ENCODE peak calls at places on chromosomes 7 and 10, in eight cellular contexts. V, O, E, S, U, A, C and I are unnamed samples.

GRCh38 chr10:112963835-112964234 is 13.8 kb downstream of the TCF7L2 start:
- DNase-seq in V (no peak), O (no peak), E (no peak), S (no peak), U (no peak), A (peak), C (no peak), I (peak)

GRCh38 chr10:68871105-68871711 is 29.9 kb upstream of the DDX50 start:
- DNase-seq in V (no peak), O (peak), E (no peak), S (no peak), U (no peak), A (no peak), C (no peak), I (no peak)

GRCh38 chr7:116075351-116076145 is 45.0 kb upstream of the TFEC start:
- DNase-seq in V (no peak), O (no peak), E (no peak), S (no peak), U (no peak), A (no peak), C (no peak), I (no peak)

GRCh38 chr7:132160525-132161230 is 415.6 kb downstream of the PLXNA4 start:
- DNase-seq in V (no peak), O (no peak), E (no peak), S (no peak), U (no peak), A (no peak), C (no peak), I (no peak)

GRCh38 chr10:97497572-97498075 is 598 bp downstream of the MMS19 start:
- DNase-seq in V (peak), O (peak), E (peak), S (peak), U (peak), A (peak), C (peak), I (no peak)

GRCh38 chr7:38179719-38180333 is 1.8 kb downstream of the STARD3NL start:
- DNase-seq in V (no peak), O (no peak), E (no peak), S (no peak), U (no peak), A (no peak), C (no peak), I (peak)

GRCh38 chr10:81848514-81848913 is 26.5 kb upstream of the NRG3 start:
- DNase-seq in V (no peak), O (peak), E (no peak), S (no peak), U (no peak), A (no peak), C (no peak), I (no peak)

GRCh38 chr10:126439947-126440346 is 51.7 kb upstream of the ADAM12 start:
- DNase-seq in V (no peak), O (no peak), E (no peak), S (no peak), U (no peak), A (peak), C (no peak), I (no peak)

GRCh38 chr10:92957223-92958010 is 103.2 kb upstream of the CYP26C1 start:
- DNase-seq in V (no peak), O (no peak), E (no peak), S (no peak), U (no peak), A (no peak), C (no peak), I (no peak)

GRCh38 chr10:113126506-113127192 is 176.6 kb downstream of the TCF7L2 start:
- DNase-seq in V (peak), O (peak), E (peak), S (peak), U (no peak), A (peak), C (peak), I (peak)

GRCh38 chr10:130171196-130171595 is 35.0 kb downstream of the GLRX3 start:
- DNase-seq in V (no peak), O (no peak), E (no peak), S (no peak), U (no peak), A (no peak), C (no peak), I (no peak)

GRCh38 chr10:70068925-70069324 is 16.3 kb downstream of the MACROH2A2 start:
- DNase-seq in V (no peak), O (no peak), E (no peak), S (no peak), U (no peak), A (no peak), C (no peak), I (no peak)

GRCh38 chr10:83515001-83515400 is 624.3 kb upstream of the GHITM start:
- DNase-seq in V (no peak), O (no peak), E (no peak), S (no peak), U (no peak), A (no peak), C (no peak), I (no peak)

GRCh38 chr10:32207544-32207943 is 139.4 kb downstream of the EPC1 start:
- DNase-seq in V (peak), O (peak), E (peak), S (no peak), U (peak), A (peak), C (peak), I (peak)

GRCh38 chr10:86795353-86795752 is 38.9 kb downstream of the BMPR1A start:
- DNase-seq in V (no peak), O (peak), E (no peak), S (no peak), U (no peak), A (peak), C (no peak), I (no peak)

GRCh38 chr10:46220872-46221538 is 65.8 kb upstream of the ANTXRL start:
- DNase-seq in V (no peak), O (no peak), E (no peak), S (no peak), U (no peak), A (no peak), C (no peak), I (no peak)

GRCh38 chr10:132383751-132384181 is 13.2 kb upstream of the PWWP2B start:
- DNase-seq in V (no peak), O (no peak), E (no peak), S (no peak), U (no peak), A (no peak), C (no peak), I (no peak)

GRCh38 chr7:101315336-101315735 is 6.3 kb downstream of the IFT22 start:
- DNase-seq in V (peak), O (peak), E (peak), S (peak), U (peak), A (peak), C (peak), I (peak)

GRCh38 chr10:78365711-78366110 is 332.0 kb downstream of the RPS24 start:
- DNase-seq in V (no peak), O (no peak), E (no peak), S (no peak), U (no peak), A (no peak), C (no peak), I (no peak)

GRCh38 chr7:155333346-155334234 is 35.9 kb downstream of the INSIG1 start:
- DNase-seq in V (peak), O (no peak), E (no peak), S (no peak), U (no peak), A (no peak), C (no peak), I (no peak)

GRCh38 chr10:12018438-12019342 is 23.9 kb downstream of the UPF2 start:
- DNase-seq in V (no peak), O (no peak), E (no peak), S (no peak), U (no peak), A (no peak), C (no peak), I (no peak)

GRCh38 chr10:44300666-44301649 is 83.9 kb downstream of the CXCL12 start:
- DNase-seq in V (no peak), O (no peak), E (no peak), S (no peak), U (no peak), A (peak), C (no peak), I (no peak)

GRCh38 chr7:70761711-70762328 is 370.1 kb upstream of the GALNT17 start:
- DNase-seq in V (no peak), O (no peak), E (no peak), S (no peak), U (no peak), A (no peak), C (no peak), I (no peak)

GRCh38 chr10:77431209-77431611 is 206.4 kb downstream of the KCNMA1 start:
- DNase-seq in V (no peak), O (no peak), E (no peak), S (no peak), U (no peak), A (no peak), C (no peak), I (no peak)

GRCh38 chr10:23343591-23344225 is 889 bp downstream of the C10orf67 start:
- DNase-seq in V (peak), O (peak), E (peak), S (peak), U (no peak), A (peak), C (peak), I (no peak)

GRCh38 chr7:2034291-2035201 is 198.2 kb downstream of the MAD1L1 start:
- DNase-seq in V (no peak), O (no peak), E (no peak), S (no peak), U (no peak), A (no peak), C (no peak), I (no peak)

GRCh38 chr10:73386583-73386982 is 27.3 kb downstream of the ANXA7 start:
- DNase-seq in V (no peak), O (no peak), E (no peak), S (no peak), U (no peak), A (no peak), C (no peak), I (no peak)

GRCh38 chr10:43749940-43750552 is 101.4 kb upstream of the ZNF32 start:
- DNase-seq in V (no peak), O (no peak), E (no peak), S (no peak), U (no peak), A (no peak), C (no peak), I (no peak)

GRCh38 chr7:121525155-121525819 is 129.2 kb upstream of the FAM3C start:
- DNase-seq in V (no peak), O (no peak), E (no peak), S (no peak), U (no peak), A (no peak), C (no peak), I (no peak)

GRCh38 chr7:51160411-51160810 is 156.2 kb downstream of the COBL start:
- DNase-seq in V (no peak), O (no peak), E (no peak), S (no peak), U (no peak), A (no peak), C (no peak), I (no peak)

GRCh38 chr10:84375011-84375410 is 46.6 kb downstream of the CCSER2 start:
- DNase-seq in V (peak), O (peak), E (no peak), S (no peak), U (no peak), A (peak), C (peak), I (peak)

GRCh38 chr10:48476279-48476982 is 128.4 kb downstream of the ARHGAP22 start:
- DNase-seq in V (peak), O (no peak), E (no peak), S (peak), U (no peak), A (no peak), C (no peak), I (peak)

GRCh38 chr10:71244638-71245419 is 32.5 kb downstream of the UNC5B start:
- DNase-seq in V (peak), O (no peak), E (no peak), S (no peak), U (no peak), A (no peak), C (peak), I (no peak)

GRCh38 chr10:26557641-26558014 is 119.5 kb downstream of the APBB1IP start:
- DNase-seq in V (no peak), O (no peak), E (no peak), S (no peak), U (no peak), A (no peak), C (no peak), I (no peak)

GRCh38 chr7:132149801-132150310 is 426.4 kb downstream of the PLXNA4 start:
- DNase-seq in V (no peak), O (no peak), E (no peak), S (no peak), U (no peak), A (no peak), C (no peak), I (no peak)

GRCh38 chr10:107284187-107284586 is 119.7 kb upstream of the SORCS1 start:
- DNase-seq in V (no peak), O (no peak), E (no peak), S (no peak), U (no peak), A (no peak), C (no peak), I (no peak)

GRCh38 chr7:120583835-120584586 is 273.9 kb downstream of the TSPAN12 start:
- DNase-seq in V (no peak), O (no peak), E (no peak), S (no peak), U (no peak), A (no peak), C (no peak), I (peak)

GRCh38 chr10:110610308-110610774 is 33.8 kb upstream of the RBM20 start:
- DNase-seq in V (peak), O (peak), E (peak), S (peak), U (no peak), A (peak), C (no peak), I (peak)

GRCh38 chr10:71777213-71777985 is 4.1 kb upstream of the VSIR start:
- DNase-seq in V (no peak), O (no peak), E (no peak), S (no peak), U (no peak), A (no peak), C (no peak), I (no peak)